ENCODE peak calls at places on chromosomes 13 and 19, in four cellular contexts. B is CD4-positive, alpha-beta T cell; M is stimulated activated CD8-positive, alpha-beta memory T cell treated with anti-CD3 and anti-CD28 coated beads, Interleukin-4, amount 100 ng/mL, for 24 hours; I is astrocyte of the spinal cord. J is an unnamed sample.

GRCh38 chr13:91236942-91237341 is 110.5 kb upstream of the MIR17HG start:
- DNase-seq in B (no peak), M (no peak), I (no peak), J (no peak)

GRCh38 chr19:8107301-8107903 is 42.0 kb downstream of the FBN3 start:
- DNase-seq in B (no peak), M (no peak), I (no peak), J (no peak)

GRCh38 chr13:47256618-47257017 is 359.8 kb upstream of the HTR2A start:
- DNase-seq in B (no peak), M (no peak), I (peak; percentile 71), J (peak; percentile 86)

GRCh38 chr13:24232474-24232873 is 72.0 kb downstream of the SPATA13 start:
- DNase-seq in B (no peak), M (no peak), I (no peak), J (no peak)

GRCh38 chr13:110347535-110348308 is 40.6 kb downstream of the COL4A2 start:
- DNase-seq in B (no peak), M (no peak), I (peak; percentile 84), J (peak; percentile 82)

GRCh38 chr13:77580748-77581147 is 45.2 kb downstream of the SCEL start:
- DNase-seq in B (no peak), M (no peak), I (no peak), J (no peak)

GRCh38 chr19:56423276-56423984 is 19.3 kb downstream of the ZNF583 start:
- DNase-seq in B (no peak), M (no peak), I (peak; percentile 16), J (no peak)

GRCh38 chr19:49579947-49580263 is 451 bp downstream of the NOSIP start:
- DNase-seq in B (no peak), M (no peak), I (no peak), J (no peak)